ENCODE peak calls at places on chromosomes 13 and 19, in five cellular contexts. M, B, Y, K and D are unnamed samples.

GRCh38 chr13:40433577-40433976 is 232.9 kb downstream of the FOXO1 start:
- DNase-seq in M (no peak), K (peak; percentile 83), B (no peak), Y (no peak), D (peak; percentile 51)

GRCh38 chr13:98918771-98919170 is 59.1 kb downstream of the DOCK9 start:
- DNase-seq in M (no peak), B (no peak), Y (no peak), K (no peak), D (no peak)

GRCh38 chr13:24671367-24672117 is 8.7 kb upstream of the ATP12A start:
- DNase-seq in M (peak; percentile 86), K (peak; percentile 70), Y (peak; percentile 75), B (peak; percentile 72), D (peak; percentile 47)

GRCh38 chr13:24162604-24163003 is 2.1 kb downstream of the SPATA13 start:
- DNase-seq in Y (no peak), B (no peak), K (no peak), M (no peak), D (no peak)

GRCh38 chr13:44903596-44903995 is 85.7 kb downstream of the NUFIP1 start:
- DNase-seq in K (peak; percentile 79), B (peak; percentile 84), M (peak; percentile 98), Y (peak; percentile 94), D (no peak)

GRCh38 chr19:13281567-13282291 is 131.5 kb downstream of the IER2 start:
- DNase-seq in Y (no peak), M (no peak), K (no peak), B (no peak), D (no peak)

GRCh38 chr13:25687622-25688225 is 315.9 kb downstream of the ATP8A2 start:
- DNase-seq in K (no peak), B (no peak), Y (peak; percentile 2), M (no peak), D (no peak)

GRCh38 chr13:98853791-98854191 is 101.3 kb upstream of the SLC15A1 start:
- DNase-seq in M (no peak), B (peak; percentile 56), Y (peak; percentile 38), K (no peak), D (peak; percentile 87)

GRCh38 chr13:70708744-70709143 is 600.5 kb upstream of the KLHL1 start:
- DNase-seq in Y (peak; percentile 31), B (no peak), M (no peak), K (no peak), D (no peak)

GRCh38 chr19:41323430-41324125 is 13.6 kb downstream of the CCDC97 start:
- DNase-seq in K (peak; percentile 59), B (peak; percentile 98), Y (peak; percentile 97), M (peak; percentile 99), D (no peak)

DNA sequence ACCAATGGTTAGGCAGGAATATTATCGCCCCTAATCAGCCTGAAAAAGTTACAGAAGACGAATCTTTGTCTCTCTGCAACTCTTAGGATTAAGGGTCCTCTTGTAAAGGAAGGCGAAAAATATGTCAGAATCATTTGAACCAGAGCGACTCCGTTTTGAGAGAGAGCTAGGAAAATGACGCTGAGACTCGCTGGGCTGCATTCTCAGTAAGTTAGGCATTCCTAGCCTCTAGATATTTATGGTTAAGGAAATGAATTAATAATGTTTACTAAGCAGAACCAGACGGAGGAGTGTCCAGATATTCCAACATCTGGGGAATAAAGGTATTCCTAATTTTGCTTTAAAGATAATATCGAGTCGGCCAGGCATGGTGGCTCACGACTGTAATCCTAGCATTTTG is 755 bp upstream of the ZNF726 start:
- DNase-seq in Y (no peak), B (no peak), M (no peak), K (no peak), D (no peak)
- H3K4me3 ChIP-seq in Y (no peak overlapping the region), B (no peak overlapping the region), M (peak overlapping the region; percentile 95), K (no peak overlapping the region), D (no peak overlapping the region)

GRCh38 chr19:38543807-38544568 is 73.8 kb downstream of the MAP4K1 start:
- DNase-seq in B (peak; percentile 86), Y (peak; percentile 80), M (peak; percentile 90), K (peak; percentile 61), D (peak; percentile 83)

GRCh38 chr19:38545596-38545995 is 72.2 kb downstream of the MAP4K1 start:
- DNase-seq in Y (no peak), B (no peak), K (no peak), M (no peak), D (no peak)

GRCh38 chr19:38542040-38542439 is 75.7 kb downstream of the MAP4K1 start:
- DNase-seq in Y (no peak), B (no peak), K (no peak), M (no peak), D (no peak)

GRCh38 chr19:38543286-38543806 is 74.4 kb downstream of the MAP4K1 start:
- DNase-seq in K (no peak), Y (no peak), B (no peak), M (no peak), D (no peak)

GRCh38 chr19:38544569-38545315 is 73.0 kb downstream of the MAP4K1 start:
- DNase-seq in B (peak; percentile 5), M (peak; percentile 4), Y (no peak), K (no peak), D (no peak)
- TF ChIP-seq CTCF in B (peak; percentile 63), M (no peak), Y (no peak), K (peak; percentile 68), D (no peak)

GRCh38 chr13:112065521-112065866 is 1.5 kb upstream of the SOX1 start:
- DNase-seq in Y (no peak), K (no peak), M (no peak), B (no peak), D (no peak)
- H3K4me3 ChIP-seq in Y (no peak overlapping the region), K (no peak overlapping the region), M (no peak overlapping the region), B (no peak overlapping the region), D (no peak overlapping the region)

GRCh38 chr19:49849433-49850220 is 1.3 kb upstream of the PTOV1 start:
- DNase-seq in Y (no peak), K (no peak), M (no peak), B (no peak), D (no peak)

GRCh38 chr19:49852631-49853126 is 1.7 kb downstream of the PTOV1 start:
- DNase-seq in M (no peak), Y (no peak), K (no peak), B (peak; percentile 22), D (no peak)

GRCh38 chr19:49850487-49851342 is at the start of gene PTOV1:
- DNase-seq in M (peak; percentile 95), K (peak; percentile 96), B (peak; percentile 91), Y (peak; percentile 92), D (peak; percentile 94)

GRCh38 chr19:49850221-49850486 is 805 bp upstream of the PTOV1 start:
- DNase-seq in B (no peak), K (no peak), M (no peak), Y (no peak), D (no peak)

DNA sequence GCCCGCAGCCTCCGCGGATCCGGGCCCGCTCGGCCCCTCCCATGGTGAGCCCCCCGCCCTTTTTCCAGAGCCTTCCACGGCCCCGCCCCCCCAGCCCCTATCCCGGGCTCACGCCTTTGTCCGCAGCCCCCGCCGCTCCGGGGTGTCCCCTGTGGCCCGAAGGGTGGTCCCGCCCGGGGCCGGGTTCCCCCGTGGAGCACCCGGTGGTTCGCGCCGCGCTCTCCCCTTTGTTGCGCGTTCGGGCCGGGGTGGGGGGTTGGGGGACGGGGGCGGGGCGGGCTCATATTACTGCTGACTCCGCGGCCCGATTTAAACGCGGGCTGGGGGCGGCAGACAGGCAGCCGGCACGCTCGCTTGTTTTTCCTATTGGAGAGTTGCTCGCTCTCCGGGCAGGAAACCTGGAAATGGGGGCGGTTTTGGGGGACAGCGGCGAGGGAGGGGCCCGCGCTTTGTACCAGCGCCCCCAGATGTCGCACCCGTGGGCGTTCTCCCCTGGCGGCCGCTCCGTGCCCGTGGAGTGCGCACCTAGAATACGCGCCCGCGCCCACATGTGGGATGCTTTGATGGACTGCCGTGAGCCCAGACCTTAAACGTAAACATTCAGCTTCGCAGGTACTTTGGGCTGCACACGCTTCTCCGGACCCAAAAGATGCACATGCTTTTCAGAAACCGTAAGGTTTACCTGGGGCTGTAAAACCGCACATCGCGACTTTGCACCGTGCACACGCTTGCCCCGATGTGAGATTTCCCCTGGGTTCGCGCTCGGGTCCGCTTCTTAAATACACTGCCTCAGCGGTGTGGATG is 699 bp downstream of the PTOV1 start:
- DNase-seq in M (peak; percentile 44), K (no peak), B (no peak), Y (no peak), D (no peak)
- TF ChIP-seq CTCF in M (no peak), K (no peak), B (no peak), Y (no peak), D (no peak)

DNA sequence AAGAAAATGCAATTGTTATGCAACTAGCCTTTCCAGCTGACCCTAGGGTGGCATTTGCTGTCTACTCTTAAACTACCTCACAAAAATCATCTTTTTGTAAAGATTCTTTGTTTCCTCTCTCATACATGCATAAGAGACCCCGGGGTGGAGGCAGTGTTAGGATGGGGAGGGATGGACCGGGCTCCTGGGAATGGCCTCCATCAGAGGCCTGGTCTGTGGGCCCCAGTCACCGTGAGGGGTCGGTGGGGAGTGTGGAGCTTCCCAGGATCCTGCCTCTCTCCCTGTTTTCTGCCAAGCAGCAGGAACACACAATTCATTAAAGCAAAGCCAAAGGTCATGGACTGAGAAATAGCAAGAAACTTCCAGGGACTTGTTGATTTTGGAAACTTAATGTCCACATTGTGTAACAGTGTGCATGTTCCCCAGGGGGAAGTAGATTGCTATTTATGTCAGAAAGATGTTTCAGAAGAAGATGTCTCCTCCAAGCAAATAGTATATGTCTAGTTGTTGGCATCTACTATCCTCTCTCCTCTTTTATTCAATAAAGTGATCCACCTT is 241.4 kb downstream of the ENOX1 start:
- DNase-seq in Y (peak; percentile 81), B (no peak), M (peak; percentile 71), K (no peak), D (no peak)
- H3K4me3 ChIP-seq in Y (no peak overlapping the region), B (no peak overlapping the region), M (no peak overlapping the region), K (no peak overlapping the region), D (no peak overlapping the region)

GRCh38 chr19:5340637-5341447 is at the start of gene PTPRS:
- DNase-seq in Y (peak; percentile 70), M (peak; percentile 69), K (peak; percentile 76), B (peak; percentile 74), D (peak; percentile 51)

GRCh38 chr19:5339470-5339949 is 1.1 kb downstream of the PTPRS start:
- DNase-seq in M (no peak), Y (no peak), K (no peak), B (no peak), D (no peak)

GRCh38 chr19:5338661-5339469 is 1.7 kb downstream of the PTPRS start:
- DNase-seq in B (no peak), Y (no peak), M (no peak), K (no peak), D (no peak)

GRCh38 chr19:5341448-5341820 is 822 bp upstream of the PTPRS start:
- DNase-seq in K (no peak), B (no peak), M (no peak), Y (no peak), D (no peak)

GRCh38 chr19:5339950-5340636 is 519 bp downstream of the PTPRS start:
- DNase-seq in K (no peak), B (no peak), M (no peak), Y (no peak), D (no peak)
- TF ChIP-seq CTCF in K (no peak), B (peak; percentile 36), M (no peak), Y (no peak), D (peak; percentile 3)

GRCh38 chr13:95484052-95484451 is 68.5 kb upstream of the CLDN10 start:
- DNase-seq in B (no peak), K (no peak), Y (no peak), M (no peak), D (no peak)
- H3K4me3 ChIP-seq in B (no peak overlapping the region), K (no peak overlapping the region), Y (no peak overlapping the region), M (no peak overlapping the region), D (no peak overlapping the region)